ENCODE peak calls at places on chromosomes 1 and 21, in five cellular contexts. P is GM20000, Q is C1 segment of cervical spinal cord, I is NCI-H1105 treated with DMSO at 0.1 percent for 48 hours, D is NCI-H748 treated with DMSO at 0.1 percent for 48 hours. O is an unnamed sample.

GRCh38 chr1:24202556-24202955 is 15.5 kb upstream of the IFNLR1 start:
- DNase-seq in P (no peak), Q (no peak), I (no peak), D (no peak), O (peak)

GRCh38 chr1:89910780-89911179 is 84.1 kb upstream of the ZNF326 start:
- DNase-seq in P (no peak), Q (no peak), I (no peak), D (no peak), O (no peak)

GRCh38 chr21:45515241-45516061 is 26.8 kb downstream of the SLC19A1 start:
- DNase-seq in P (no peak), Q (no peak), I (no peak), D (no peak), O (no peak)

GRCh38 chr1:147665521-147665920 is 4.8 kb downstream of the ACP6 start:
- DNase-seq in P (no peak), Q (no peak), I (no peak), D (no peak), O (no peak)

GRCh38 chr1:93702102-93702827 is 20.6 kb upstream of the BCAR3 start:
- DNase-seq in P (peak), Q (no peak), I (no peak), D (no peak), O (peak)

GRCh38 chr21:34836103-34836932 is 167.5 kb downstream of the CLIC6 start:
- DNase-seq in P (no peak), Q (no peak), I (no peak), D (no peak), O (peak)

GRCh38 chr1:93908394-93909145 is 660 bp downstream of the GCLM start:
- DNase-seq in P (peak), Q (no peak), I (peak), D (no peak), O (peak)

GRCh38 chr1:167714098-167714850 is 7.5 kb upstream of the MPZL1 start:
- DNase-seq in P (peak), Q (peak), I (peak), D (peak), O (peak)

GRCh38 chr21:42059721-42060120 is 11.4 kb upstream of the UMODL1 start:
- DNase-seq in P (no peak), Q (no peak), I (no peak), D (no peak), O (no peak)

GRCh38 chr1:238474263-238474662 is 583.5 kb upstream of the ZP4 start:
- DNase-seq in P (no peak), Q (no peak), I (no peak), D (no peak), O (no peak)

GRCh38 chr1:71428029-71428428 is 347.2 kb upstream of the ZRANB2 start:
- DNase-seq in P (no peak), Q (no peak), I (no peak), D (peak), O (no peak)

GRCh38 chr1:160427625-160428024 is 27.3 kb downstream of the VANGL2 start:
- DNase-seq in P (no peak), Q (no peak), I (no peak), D (no peak), O (no peak)

GRCh38 chr1:17227358-17227915 is 21.5 kb upstream of the PADI3 start:
- DNase-seq in P (no peak), Q (no peak), I (no peak), D (no peak), O (no peak)

GRCh38 chr21:38488640-38489282 is 9.5 kb downstream of the ERG start:
- DNase-seq in P (no peak), Q (no peak), I (no peak), D (peak), O (peak)

GRCh38 chr1:223716302-223716862 is 4.0 kb downstream of the CAPN2 start:
- DNase-seq in P (peak), Q (no peak), I (no peak), D (no peak), O (no peak)

GRCh38 chr1:234433563-234434285 is 45.3 kb downstream of the TARBP1 start:
- DNase-seq in P (peak), Q (no peak), I (no peak), D (no peak), O (peak)

GRCh38 chr21:15276243-15276642 is 211.4 kb upstream of the NRIP1 start:
- DNase-seq in P (no peak), Q (no peak), I (no peak), D (no peak), O (peak)

GRCh38 chr1:171985639-171986038 is 144.3 kb downstream of the DNM3 start:
- DNase-seq in P (no peak), Q (no peak), I (no peak), D (no peak), O (peak)

GRCh38 chr1:169795687-169796086 is 980 bp upstream of the METTL18 start:
- DNase-seq in P (no peak), Q (no peak), I (no peak), D (no peak), O (peak)

GRCh38 chr1:151887028-151887427 is 22.3 kb downstream of the THEM4 start:
- DNase-seq in P (no peak), Q (no peak), I (no peak), D (no peak), O (peak)

GRCh38 chr1:30715216-30715615 is 8.2 kb downstream of the MATN1 start:
- DNase-seq in P (no peak), Q (no peak), I (no peak), D (no peak), O (no peak)

GRCh38 chr21:34933609-34934345 is 115.3 kb downstream of the RUNX1 start:
- DNase-seq in P (peak), Q (no peak), I (no peak), D (no peak), O (no peak)

GRCh38 chr1:156797212-156797871 is 19.3 kb downstream of the SH2D2A start:
- DNase-seq in P (peak), Q (no peak), I (peak), D (peak), O (peak)